ENCODE peak calls at places on chromosomes 16 and 17, in seven cellular contexts. One of them, this sample, is unnamed.

GRCh38 chr17:68777243-68777855 is 176.2 kb upstream of the FAM20A start:
- DNase-seq in AG10803: peak
- DNase-seq in fibroblast of pulmonary artery: peak
- DNase-seq in GM23248: peak
- DNase-seq in tibial artery: peak
- DNase-seq in psoas muscle: peak
- DNase-seq in AG04450: peak
- DNase-seq in this sample: peak

GRCh38 chr17:64007838-64008282 is 9.7 kb downstream of the PRR29 start:
- DNase-seq in fibroblast of pulmonary artery: no peak
- DNase-seq in AG10803: no peak
- DNase-seq in AG04450: no peak
- DNase-seq in tibial artery: no peak
- DNase-seq in psoas muscle: no peak
- DNase-seq in GM23248: no peak
- DNase-seq in this sample: no peak

GRCh38 chr17:6545291-6545690 is 11.1 kb downstream of the PITPNM3 start:
- DNase-seq in psoas muscle: no peak
- DNase-seq in AG04450: no peak
- DNase-seq in fibroblast of pulmonary artery: no peak
- DNase-seq in GM23248: no peak
- DNase-seq in AG10803: no peak
- DNase-seq in tibial artery: no peak
- DNase-seq in this sample: no peak

GRCh38 chr16:66900721-66901441 is 17.8 kb downstream of the CDH16 start:
- DNase-seq in psoas muscle: peak
- DNase-seq in AG10803: no peak
- DNase-seq in GM23248: no peak
- DNase-seq in AG04450: no peak
- DNase-seq in fibroblast of pulmonary artery: no peak
- DNase-seq in tibial artery: no peak
- DNase-seq in this sample: no peak

GRCh38 chr17:10513284-10514067 is 4.9 kb downstream of the MYH1 start:
- DNase-seq in tibial artery: peak
- DNase-seq in psoas muscle: no peak
- DNase-seq in AG04450: no peak
- DNase-seq in fibroblast of pulmonary artery: peak
- DNase-seq in GM23248: peak
- DNase-seq in AG10803: peak
- DNase-seq in this sample: peak

GRCh38 chr17:17495448-17496188 is 577 bp downstream of the RASD1 start:
- DNase-seq in GM23248: peak
- DNase-seq in fibroblast of pulmonary artery: peak
- DNase-seq in tibial artery: peak
- DNase-seq in AG04450: no peak
- DNase-seq in AG10803: peak
- DNase-seq in psoas muscle: peak
- DNase-seq in this sample: peak

GRCh38 chr17:67431210-67432015 is 54.3 kb downstream of the PITPNC1 start:
- DNase-seq in psoas muscle: no peak
- DNase-seq in tibial artery: no peak
- DNase-seq in fibroblast of pulmonary artery: peak
- DNase-seq in AG04450: no peak
- DNase-seq in GM23248: peak
- DNase-seq in AG10803: peak
- DNase-seq in this sample: no peak

GRCh38 chr16:25107466-25107792 is 4.1 kb upstream of the LCMT1 start:
- DNase-seq in AG10803: no peak
- DNase-seq in fibroblast of pulmonary artery: no peak
- DNase-seq in psoas muscle: no peak
- DNase-seq in tibial artery: no peak
- DNase-seq in GM23248: no peak
- DNase-seq in AG04450: no peak
- DNase-seq in this sample: no peak

GRCh38 chr16:48558269-48558915 is 51.6 kb downstream of the N4BP1 start:
- DNase-seq in psoas muscle: no peak
- DNase-seq in AG04450: no peak
- DNase-seq in fibroblast of pulmonary artery: peak
- DNase-seq in GM23248: peak
- DNase-seq in tibial artery: no peak
- DNase-seq in AG10803: peak
- DNase-seq in this sample: no peak
- H3K4me3 ChIP-seq in psoas muscle: peak
- H3K4me3 ChIP-seq in AG04450: peak
- H3K4me3 ChIP-seq in fibroblast of pulmonary artery: peak
- H3K4me3 ChIP-seq in GM23248: peak
- H3K4me3 ChIP-seq in tibial artery: no peak
- H3K4me3 ChIP-seq in AG10803: no peak
- H3K4me3 ChIP-seq in this sample: no peak

GRCh38 chr16:53636978-53637377 is 66.7 kb downstream of the RPGRIP1L start:
- DNase-seq in fibroblast of pulmonary artery: no peak
- DNase-seq in GM23248: no peak
- DNase-seq in AG04450: no peak
- DNase-seq in psoas muscle: no peak
- DNase-seq in AG10803: no peak
- DNase-seq in tibial artery: no peak
- DNase-seq in this sample: no peak
- H3K4me3 ChIP-seq in fibroblast of pulmonary artery: no peak
- H3K4me3 ChIP-seq in GM23248: no peak
- H3K4me3 ChIP-seq in AG04450: no peak
- H3K4me3 ChIP-seq in psoas muscle: no peak
- H3K4me3 ChIP-seq in AG10803: no peak
- H3K4me3 ChIP-seq in tibial artery: no peak
- H3K4me3 ChIP-seq in this sample: no peak

GRCh38 chr17:77692571-77693161 is 265.8 kb upstream of the TNRC6C start:
- DNase-seq in tibial artery: no peak
- DNase-seq in GM23248: peak
- DNase-seq in psoas muscle: no peak
- DNase-seq in fibroblast of pulmonary artery: no peak
- DNase-seq in AG10803: peak
- DNase-seq in AG04450: no peak
- DNase-seq in this sample: no peak

GRCh38 chr17:77690271-77691161 is 268.0 kb upstream of the TNRC6C start:
- DNase-seq in fibroblast of pulmonary artery: no peak
- DNase-seq in AG04450: no peak
- DNase-seq in psoas muscle: no peak
- DNase-seq in GM23248: peak
- DNase-seq in tibial artery: no peak
- DNase-seq in AG10803: no peak
- DNase-seq in this sample: no peak

GRCh38 chr17:77693776-77694175 is 264.7 kb upstream of the TNRC6C start:
- DNase-seq in GM23248: no peak
- DNase-seq in fibroblast of pulmonary artery: no peak
- DNase-seq in AG04450: no peak
- DNase-seq in tibial artery: no peak
- DNase-seq in psoas muscle: no peak
- DNase-seq in AG10803: no peak
- DNase-seq in this sample: no peak

GRCh38 chr17:77693301-77693700 is 265.2 kb upstream of the TNRC6C start:
- DNase-seq in AG10803: no peak
- DNase-seq in GM23248: no peak
- DNase-seq in tibial artery: no peak
- DNase-seq in psoas muscle: no peak
- DNase-seq in AG04450: no peak
- DNase-seq in fibroblast of pulmonary artery: no peak
- DNase-seq in this sample: no peak

DNA sequence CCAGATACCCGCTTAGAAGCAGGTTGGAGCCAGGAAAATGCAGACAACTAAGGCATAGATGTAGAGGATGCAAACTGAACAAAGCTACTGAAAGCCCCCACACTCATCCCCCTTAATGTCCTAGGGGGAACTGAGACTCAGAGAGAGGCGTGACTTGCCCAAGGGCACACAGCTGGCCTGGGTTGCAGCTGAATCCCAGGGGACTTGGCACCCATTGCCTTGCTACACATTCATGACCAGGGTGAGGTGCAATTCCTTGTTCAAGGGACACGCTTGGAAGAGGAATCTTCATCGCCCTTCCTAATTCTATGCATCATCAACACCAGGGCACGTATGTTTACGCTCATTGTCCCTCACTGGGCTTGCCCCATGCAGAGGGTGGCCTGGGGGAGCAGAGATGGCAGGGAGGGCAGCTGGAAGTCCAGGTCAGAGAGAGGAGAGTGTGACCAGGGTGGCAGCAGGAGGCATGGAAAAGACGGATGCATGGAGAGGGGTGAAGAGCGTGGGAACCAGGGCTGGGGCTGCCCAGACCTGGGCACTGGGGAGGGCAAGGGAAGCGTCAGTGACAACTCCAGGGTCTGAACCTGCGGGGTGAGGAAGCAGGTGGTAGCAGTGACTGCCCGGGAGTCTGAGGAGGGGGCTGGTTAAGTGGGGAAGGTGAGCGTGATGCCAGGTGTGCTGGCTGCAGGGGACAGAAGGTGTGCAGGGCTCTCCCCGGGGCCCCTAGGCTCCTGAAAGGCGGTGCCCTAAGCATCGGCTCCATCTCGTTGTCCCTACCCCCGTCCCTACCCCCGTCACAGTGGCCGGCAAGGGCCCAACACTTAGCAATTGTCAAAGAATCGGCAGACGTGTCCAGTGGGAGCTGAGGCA is 267.1 kb upstream of the TNRC6C start:
- DNase-seq in fibroblast of pulmonary artery: no peak
- DNase-seq in GM23248: no peak
- DNase-seq in psoas muscle: no peak
- DNase-seq in AG10803: no peak
- DNase-seq in tibial artery: no peak
- DNase-seq in AG04450: no peak
- DNase-seq in this sample: no peak
- H3K4me3 ChIP-seq in fibroblast of pulmonary artery: no peak
- H3K4me3 ChIP-seq in GM23248: no peak
- H3K4me3 ChIP-seq in psoas muscle: no peak
- H3K4me3 ChIP-seq in AG10803: no peak
- H3K4me3 ChIP-seq in tibial artery: no peak
- H3K4me3 ChIP-seq in AG04450: no peak
- H3K4me3 ChIP-seq in this sample: no peak

GRCh38 chr16:75114179-75114945 is 2.2 kb downstream of the LDHD start:
- DNase-seq in AG04450: no peak
- DNase-seq in GM23248: no peak
- DNase-seq in fibroblast of pulmonary artery: no peak
- DNase-seq in AG10803: no peak
- DNase-seq in tibial artery: no peak
- DNase-seq in psoas muscle: no peak
- DNase-seq in this sample: no peak
- H3K4me3 ChIP-seq in AG04450: no peak
- H3K4me3 ChIP-seq in GM23248: no peak
- H3K4me3 ChIP-seq in fibroblast of pulmonary artery: no peak
- H3K4me3 ChIP-seq in AG10803: no peak
- H3K4me3 ChIP-seq in tibial artery: no peak
- H3K4me3 ChIP-seq in psoas muscle: no peak
- H3K4me3 ChIP-seq in this sample: no peak

DNA sequence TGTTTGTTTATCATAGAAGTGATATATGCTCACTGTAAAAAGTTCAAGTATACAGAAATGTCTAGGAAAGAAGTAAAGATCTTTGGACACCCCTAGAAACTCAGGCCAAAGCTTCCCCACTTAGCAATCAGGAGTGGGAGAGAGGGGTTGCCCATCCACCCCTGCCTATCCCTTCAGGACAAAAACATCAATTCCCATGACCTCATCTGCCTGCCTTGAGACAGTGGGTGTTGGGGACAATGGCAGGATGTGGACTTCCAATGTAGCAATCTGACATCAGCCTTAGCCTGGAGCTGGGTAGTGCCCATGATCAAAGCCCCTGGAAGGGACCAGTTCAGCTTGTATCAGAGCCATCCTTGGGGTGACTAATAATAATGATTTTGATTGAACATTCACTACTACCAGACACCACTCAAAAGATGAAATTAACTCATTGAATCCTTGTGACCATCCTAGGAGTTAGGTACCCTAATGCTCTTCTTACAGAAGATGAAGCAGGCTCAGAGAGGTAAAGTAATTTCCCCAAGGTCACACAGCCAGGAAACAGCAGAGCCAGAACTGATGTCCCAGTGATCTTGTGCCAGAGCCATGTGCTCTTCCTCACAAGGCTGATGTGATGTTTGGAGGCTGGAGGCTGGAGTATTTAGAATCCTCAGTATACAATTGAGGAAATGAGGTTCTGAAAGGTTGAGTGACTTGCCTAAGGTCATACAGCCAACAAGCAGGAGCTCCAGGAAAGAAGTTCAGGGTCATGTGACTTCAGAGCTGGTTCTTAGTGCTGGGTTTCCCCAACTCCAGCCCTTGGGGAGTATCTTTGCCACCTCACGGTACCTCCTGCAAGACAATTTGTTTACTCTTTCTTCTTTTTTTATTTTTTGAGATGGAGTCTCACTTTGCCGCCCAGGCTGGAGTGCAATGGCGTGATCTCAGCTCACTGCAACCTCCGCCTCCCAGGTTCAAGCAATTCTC is 18.3 kb downstream of the ITPRIPL2 start:
- DNase-seq in psoas muscle: no peak
- DNase-seq in GM23248: peak
- DNase-seq in fibroblast of pulmonary artery: peak
- DNase-seq in tibial artery: no peak
- DNase-seq in AG10803: no peak
- DNase-seq in AG04450: no peak
- DNase-seq in this sample: no peak
- H3K4me3 ChIP-seq in psoas muscle: no peak
- H3K4me3 ChIP-seq in GM23248: no peak
- H3K4me3 ChIP-seq in fibroblast of pulmonary artery: no peak
- H3K4me3 ChIP-seq in tibial artery: no peak
- H3K4me3 ChIP-seq in AG10803: no peak
- H3K4me3 ChIP-seq in AG04450: no peak
- H3K4me3 ChIP-seq in this sample: no peak

DNA sequence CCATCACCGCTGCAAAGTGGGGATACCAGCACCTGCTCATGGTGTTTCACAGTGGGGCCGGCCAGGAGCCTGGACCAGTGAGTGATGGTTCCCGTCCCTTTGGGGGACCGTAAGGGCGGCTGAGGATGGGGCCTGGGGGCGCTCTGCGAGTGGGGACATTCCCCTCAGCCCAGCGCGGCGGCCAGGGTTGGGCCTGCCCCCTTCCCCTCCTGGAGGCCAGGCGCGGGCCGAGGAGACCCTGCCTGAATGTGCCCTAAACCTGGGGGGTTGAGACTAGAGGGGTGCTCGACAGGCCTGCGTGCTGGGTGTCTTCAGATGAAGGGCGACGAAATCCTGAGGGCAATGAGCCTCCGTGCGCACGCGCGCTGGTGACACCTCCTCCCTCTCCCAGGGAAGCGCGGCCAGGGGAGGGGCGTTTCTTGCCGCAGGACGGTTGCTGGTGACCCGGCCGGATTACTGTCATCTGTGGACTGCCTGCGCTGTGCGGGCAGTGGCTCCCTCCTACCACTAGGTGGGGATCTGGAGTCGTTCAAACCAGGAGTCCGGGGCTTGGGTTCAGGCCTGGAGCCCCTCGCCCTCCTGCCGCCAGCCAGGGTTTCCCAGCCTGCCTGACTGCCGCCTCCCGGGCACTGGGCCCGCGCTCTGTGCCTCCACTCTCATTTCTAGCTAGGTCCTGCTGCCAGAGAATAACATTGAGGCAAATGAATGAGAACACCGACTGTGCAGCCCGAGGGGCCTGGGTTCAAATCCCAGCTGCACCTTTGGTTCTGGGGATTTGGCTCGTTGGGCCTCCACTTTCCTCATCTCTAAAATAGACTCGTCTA is 17.1 kb downstream of the TBX2 start:
- DNase-seq in AG04450: no peak
- DNase-seq in GM23248: peak
- DNase-seq in tibial artery: peak
- DNase-seq in psoas muscle: peak
- DNase-seq in fibroblast of pulmonary artery: peak
- DNase-seq in AG10803: peak
- DNase-seq in this sample: peak
- H3K4me3 ChIP-seq in AG04450: peak
- H3K4me3 ChIP-seq in GM23248: peak
- H3K4me3 ChIP-seq in tibial artery: peak
- H3K4me3 ChIP-seq in psoas muscle: peak
- H3K4me3 ChIP-seq in fibroblast of pulmonary artery: peak
- H3K4me3 ChIP-seq in AG10803: peak
- H3K4me3 ChIP-seq in this sample: peak